ENCODE peak calls at places on chromosomes 16 and 17, in seven cellular contexts. One of them, this sample, is unnamed.

GRCh38 chr16:69566437-69567030 is 768 bp downstream of the NFAT5 start:
- DNase-seq in PC-3: peak
- DNase-seq in brain microvascular endothelial cell: peak
- DNase-seq in tibial nerve: peak
- DNase-seq in iPS DF 6.9: no peak
- DNase-seq in GM23248: peak
- DNase-seq in fibroblast of lung: peak
- DNase-seq in this sample: no peak

GRCh38 chr16:11675561-11676511 is 7.6 kb downstream of the SNN start:
- DNase-seq in PC-3: no peak
- DNase-seq in brain microvascular endothelial cell: no peak
- DNase-seq in tibial nerve: no peak
- DNase-seq in iPS DF 6.9: no peak
- DNase-seq in GM23248: no peak
- DNase-seq in fibroblast of lung: peak
- DNase-seq in this sample: no peak

GRCh38 chr16:49619811-49620157 is 236.1 kb downstream of the ZNF423 start:
- DNase-seq in PC-3: no peak
- DNase-seq in brain microvascular endothelial cell: no peak
- DNase-seq in tibial nerve: no peak
- DNase-seq in iPS DF 6.9: no peak
- DNase-seq in GM23248: no peak
- DNase-seq in fibroblast of lung: no peak
- DNase-seq in this sample: no peak

GRCh38 chr16:58399718-58400633 is 7.7 kb downstream of the GINS3 start:
- DNase-seq in PC-3: peak
- DNase-seq in brain microvascular endothelial cell: no peak
- DNase-seq in tibial nerve: no peak
- DNase-seq in iPS DF 6.9: no peak
- DNase-seq in GM23248: peak
- DNase-seq in fibroblast of lung: peak
- DNase-seq in this sample: no peak

GRCh38 chr16:48284772-48285409 is 37.6 kb upstream of the ABCC11 start:
- DNase-seq in PC-3: no peak
- DNase-seq in brain microvascular endothelial cell: no peak
- DNase-seq in tibial nerve: no peak
- DNase-seq in iPS DF 6.9: no peak
- DNase-seq in GM23248: no peak
- DNase-seq in fibroblast of lung: peak
- DNase-seq in this sample: no peak

GRCh38 chr16:15672514-15673167 is 22.6 kb downstream of the NDE1 start:
- DNase-seq in PC-3: peak
- DNase-seq in brain microvascular endothelial cell: peak
- DNase-seq in tibial nerve: peak
- DNase-seq in iPS DF 6.9: no peak
- DNase-seq in GM23248: peak
- DNase-seq in fibroblast of lung: peak
- DNase-seq in this sample: peak

GRCh38 chr16:11689031-11689840 is 21.0 kb downstream of the SNN start:
- DNase-seq in PC-3: no peak
- DNase-seq in brain microvascular endothelial cell: no peak
- DNase-seq in tibial nerve: no peak
- DNase-seq in iPS DF 6.9: no peak
- DNase-seq in GM23248: no peak
- DNase-seq in fibroblast of lung: no peak
- DNase-seq in this sample: no peak

GRCh38 chr16:75566889-75567255 is 693 bp downstream of the GABARAPL2 start:
- DNase-seq in PC-3: no peak
- DNase-seq in brain microvascular endothelial cell: no peak
- DNase-seq in tibial nerve: no peak
- DNase-seq in iPS DF 6.9: no peak
- DNase-seq in GM23248: peak
- DNase-seq in fibroblast of lung: peak
- DNase-seq in this sample: no peak

GRCh38 chr16:51154271-51155171 is 3.5 kb upstream of the SALL1 start:
- DNase-seq in PC-3: no peak
- DNase-seq in brain microvascular endothelial cell: no peak
- DNase-seq in tibial nerve: no peak
- DNase-seq in iPS DF 6.9: no peak
- DNase-seq in GM23248: no peak
- DNase-seq in fibroblast of lung: peak
- DNase-seq in this sample: no peak

GRCh38 chr17:21191698-21192097 is 22.3 kb downstream of the TMEM11 start:
- DNase-seq in PC-3: no peak
- DNase-seq in brain microvascular endothelial cell: no peak
- DNase-seq in tibial nerve: no peak
- DNase-seq in iPS DF 6.9: no peak
- DNase-seq in GM23248: no peak
- DNase-seq in fibroblast of lung: no peak
- DNase-seq in this sample: no peak

GRCh38 chr17:14282700-14283099 is 18.2 kb upstream of the HS3ST3B1 start:
- DNase-seq in PC-3: no peak
- DNase-seq in brain microvascular endothelial cell: no peak
- DNase-seq in tibial nerve: no peak
- DNase-seq in iPS DF 6.9: no peak
- DNase-seq in GM23248: no peak
- DNase-seq in fibroblast of lung: no peak
- DNase-seq in this sample: no peak

GRCh38 chr16:28279006-28279405 is 13.3 kb upstream of the SBK1 start:
- DNase-seq in PC-3: no peak
- DNase-seq in brain microvascular endothelial cell: no peak
- DNase-seq in tibial nerve: no peak
- DNase-seq in iPS DF 6.9: no peak
- DNase-seq in GM23248: no peak
- DNase-seq in fibroblast of lung: no peak
- DNase-seq in this sample: no peak

GRCh38 chr17:35537569-35538209 is at the start of gene SLFN12L:
- DNase-seq in PC-3: no peak
- DNase-seq in brain microvascular endothelial cell: no peak
- DNase-seq in tibial nerve: no peak
- DNase-seq in iPS DF 6.9: no peak
- DNase-seq in GM23248: no peak
- DNase-seq in fibroblast of lung: no peak
- DNase-seq in this sample: no peak

GRCh38 chr17:66000216-66000615 is 191.7 kb downstream of the CEP112 start:
- DNase-seq in PC-3: no peak
- DNase-seq in brain microvascular endothelial cell: no peak
- DNase-seq in tibial nerve: no peak
- DNase-seq in iPS DF 6.9: no peak
- DNase-seq in GM23248: no peak
- DNase-seq in fibroblast of lung: no peak
- DNase-seq in this sample: no peak

GRCh38 chr16:14070877-14071575 is at the start of gene MRTFB:
- DNase-seq in PC-3: peak
- DNase-seq in brain microvascular endothelial cell: peak
- DNase-seq in tibial nerve: peak
- DNase-seq in iPS DF 6.9: peak
- DNase-seq in GM23248: peak
- DNase-seq in fibroblast of lung: peak
- DNase-seq in this sample: no peak

GRCh38 chr16:74184839-74185238 is 111.8 kb upstream of the PSMD7 start:
- DNase-seq in PC-3: no peak
- DNase-seq in brain microvascular endothelial cell: no peak
- DNase-seq in tibial nerve: no peak
- DNase-seq in iPS DF 6.9: no peak
- DNase-seq in GM23248: no peak
- DNase-seq in fibroblast of lung: no peak
- DNase-seq in this sample: no peak

GRCh38 chr17:78272181-78272913 is 40.9 kb downstream of the TMEM235 start:
- DNase-seq in PC-3: peak
- DNase-seq in brain microvascular endothelial cell: peak
- DNase-seq in tibial nerve: no peak
- DNase-seq in iPS DF 6.9: no peak
- DNase-seq in GM23248: no peak
- DNase-seq in fibroblast of lung: peak
- DNase-seq in this sample: peak

GRCh38 chr17:48194097-48194550 is 86.6 kb downstream of the SNX11 start:
- DNase-seq in PC-3: peak
- DNase-seq in brain microvascular endothelial cell: peak
- DNase-seq in tibial nerve: no peak
- DNase-seq in iPS DF 6.9: no peak
- DNase-seq in GM23248: peak
- DNase-seq in fibroblast of lung: peak
- DNase-seq in this sample: no peak

GRCh38 chr16:56734429-56734828 is 4.5 kb downstream of the NUP93 start:
- DNase-seq in PC-3: no peak
- DNase-seq in brain microvascular endothelial cell: no peak
- DNase-seq in tibial nerve: no peak
- DNase-seq in iPS DF 6.9: no peak
- DNase-seq in GM23248: peak
- DNase-seq in fibroblast of lung: peak
- DNase-seq in this sample: no peak

GRCh38 chr16:50671644-50672260 is 9.4 kb downstream of the SNX20 start:
- DNase-seq in PC-3: peak
- DNase-seq in brain microvascular endothelial cell: peak
- DNase-seq in tibial nerve: no peak
- DNase-seq in iPS DF 6.9: no peak
- DNase-seq in GM23248: no peak
- DNase-seq in fibroblast of lung: no peak
- DNase-seq in this sample: no peak

GRCh38 chr17:14953405-14953804 is 311.7 kb downstream of the PMP22 start:
- DNase-seq in PC-3: no peak
- DNase-seq in brain microvascular endothelial cell: no peak
- DNase-seq in tibial nerve: no peak
- DNase-seq in iPS DF 6.9: no peak
- DNase-seq in GM23248: no peak
- DNase-seq in fibroblast of lung: no peak
- DNase-seq in this sample: no peak

DNA sequence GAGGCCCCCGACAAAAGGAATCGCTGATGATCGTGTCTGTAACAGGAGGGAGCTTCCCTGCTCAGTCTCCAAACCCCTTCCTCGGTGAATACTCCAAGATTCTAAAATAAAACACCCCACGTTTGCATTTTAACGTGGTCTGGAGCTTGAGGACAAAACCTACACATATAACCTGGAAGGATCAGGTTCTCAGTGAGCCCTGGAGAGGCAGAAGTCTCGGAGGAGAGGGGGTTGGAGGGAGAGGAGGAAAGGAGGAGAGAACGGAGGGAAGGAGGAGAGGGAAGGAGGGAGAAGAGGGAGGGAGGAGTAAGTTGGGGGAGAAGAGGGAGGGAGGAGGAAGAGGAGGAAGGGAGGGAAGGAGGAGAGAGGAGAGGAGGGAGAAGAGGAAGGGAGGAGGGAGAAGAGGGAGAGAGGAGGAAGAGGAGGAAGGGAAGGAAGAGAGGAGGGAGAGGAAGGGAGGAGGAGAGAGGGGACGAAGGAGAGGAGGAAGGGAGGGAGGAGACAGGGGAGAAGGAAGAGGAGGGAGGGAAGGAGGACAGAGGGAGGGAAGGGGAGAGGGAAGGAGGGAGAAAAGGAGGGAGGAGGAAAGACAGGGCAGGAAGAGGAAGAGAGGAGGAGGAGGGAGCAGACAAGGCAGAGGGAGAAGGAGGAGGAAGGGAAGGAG is 27.4 kb upstream of the GINS2 start:
- DNase-seq in PC-3: no peak
- DNase-seq in brain microvascular endothelial cell: no peak
- DNase-seq in tibial nerve: no peak
- DNase-seq in iPS DF 6.9: no peak
- DNase-seq in GM23248: no peak
- DNase-seq in fibroblast of lung: no peak
- DNase-seq in this sample: no peak
- H3K27ac ChIP-seq in PC-3: no peak
- H3K27ac ChIP-seq in brain microvascular endothelial cell: no peak
- H3K27ac ChIP-seq in tibial nerve: no peak
- H3K27ac ChIP-seq in iPS DF 6.9: no peak
- H3K27ac ChIP-seq in GM23248: no peak
- H3K27ac ChIP-seq in fibroblast of lung: no peak
- H3K27ac ChIP-seq in this sample: peak

DNA sequence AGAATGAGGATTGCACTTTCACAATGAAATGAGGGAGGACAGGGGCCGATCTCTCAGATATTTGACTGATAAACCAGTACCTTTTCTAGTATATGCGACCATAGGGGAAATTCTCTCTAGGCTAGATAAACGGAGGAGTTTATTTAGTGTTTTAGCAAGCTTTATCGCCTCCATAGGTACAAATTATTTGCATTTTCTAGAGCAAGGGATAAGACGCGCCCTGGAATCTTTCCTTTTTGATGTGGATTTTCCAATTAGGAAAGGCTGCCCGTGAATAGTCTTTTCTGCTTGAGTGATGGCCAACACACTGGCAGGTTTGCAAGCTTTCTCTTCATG is 351 bp upstream of the GDPD1 start:
- DNase-seq in PC-3: no peak
- DNase-seq in brain microvascular endothelial cell: no peak
- DNase-seq in tibial nerve: no peak
- DNase-seq in iPS DF 6.9: no peak
- DNase-seq in GM23248: no peak
- DNase-seq in fibroblast of lung: no peak
- DNase-seq in this sample: no peak
- H3K27ac ChIP-seq in PC-3: no peak
- H3K27ac ChIP-seq in brain microvascular endothelial cell: no peak
- H3K27ac ChIP-seq in tibial nerve: peak
- H3K27ac ChIP-seq in iPS DF 6.9: no peak
- H3K27ac ChIP-seq in GM23248: no peak
- H3K27ac ChIP-seq in fibroblast of lung: no peak
- H3K27ac ChIP-seq in this sample: no peak

DNA sequence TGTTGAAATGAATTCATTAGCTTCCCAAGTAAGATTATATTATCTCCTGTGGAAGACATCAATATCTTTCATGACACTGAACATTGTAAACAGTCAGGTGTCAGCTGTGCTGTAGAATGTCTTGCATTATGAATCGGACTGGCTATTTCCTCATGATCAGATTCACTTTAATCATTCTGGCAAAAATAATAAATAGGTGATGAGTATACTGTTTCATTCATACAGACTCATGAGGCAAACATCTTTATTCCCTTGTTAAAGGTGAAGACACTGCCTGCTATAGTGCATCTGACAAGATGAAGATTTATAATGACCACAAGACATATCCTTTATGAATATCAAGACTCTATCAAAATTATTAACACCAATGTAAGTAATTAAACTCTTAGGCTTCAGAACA is 51.3 kb upstream of the ARL6IP1 start:
- DNase-seq in PC-3: no peak
- DNase-seq in brain microvascular endothelial cell: no peak
- DNase-seq in tibial nerve: no peak
- DNase-seq in iPS DF 6.9: no peak
- DNase-seq in GM23248: no peak
- DNase-seq in fibroblast of lung: no peak
- DNase-seq in this sample: no peak
- H3K27ac ChIP-seq in PC-3: no peak
- H3K27ac ChIP-seq in brain microvascular endothelial cell: no peak
- H3K27ac ChIP-seq in tibial nerve: no peak
- H3K27ac ChIP-seq in iPS DF 6.9: no peak
- H3K27ac ChIP-seq in GM23248: no peak
- H3K27ac ChIP-seq in fibroblast of lung: no peak
- H3K27ac ChIP-seq in this sample: no peak

GRCh38 chr16:84914273-84914672 is 94.5 kb downstream of the CRISPLD2 start:
- DNase-seq in PC-3: no peak
- DNase-seq in brain microvascular endothelial cell: no peak
- DNase-seq in tibial nerve: no peak
- DNase-seq in iPS DF 6.9: no peak
- DNase-seq in GM23248: no peak
- DNase-seq in fibroblast of lung: no peak
- DNase-seq in this sample: no peak
- H3K27ac ChIP-seq in PC-3: no peak
- H3K27ac ChIP-seq in brain microvascular endothelial cell: no peak
- H3K27ac ChIP-seq in tibial nerve: peak
- H3K27ac ChIP-seq in iPS DF 6.9: no peak
- H3K27ac ChIP-seq in GM23248: no peak
- H3K27ac ChIP-seq in fibroblast of lung: no peak
- H3K27ac ChIP-seq in this sample: no peak

This sample was measured in epithelial cell of prostate.